ENCODE peak calls at places on chromosomes 11 and 22, in five cellular contexts. I is activated T-helper 1 cell treated with anti-CD3 and anti-CD28 coated beads, Interleukin-12 subunit alpha, Interleukin-12 subunit beta, Interleukin-2, Interleukin-4 antibody, amounts not matched to agents 30 ng/mL and 10 ng/mL and 1 ng/mL, durations not matched to agents 14 hours and 24 hours and 36 hours; Q is GM19239; O is activated CD4-positive, alpha-beta T cell treated with anti-CD3 and anti-CD28 coated beads, Interleukin-2, amount 50 U/mL, for 24 hours; G is cardiac muscle cell. Y is an unnamed sample.

GRCh38 chr11:125123947-125124633 is 12.7 kb upstream of the TMEM218 start:
- DNase-seq in G (peak), I (no peak), O (no peak), Q (peak), Y (no peak)

GRCh38 chr22:17974703-17975372 is 49.5 kb downstream of the MICAL3 start:
- DNase-seq in I (peak), Q (no peak), G (no peak), O (no peak), Y (no peak)

GRCh38 chr22:19639610-19640135 is 74.6 kb upstream of the SEPTIN5 start:
- DNase-seq in I (no peak), G (no peak), Q (no peak), O (no peak), Y (no peak)

GRCh38 chr11:118618115-118618990 is 10.9 kb downstream of the PHLDB1 start:
- DNase-seq in I (no peak), G (no peak), O (no peak), Q (no peak), Y (no peak)

GRCh38 chr22:49027122-49027670 is 800.5 kb downstream of the BRD1 start:
- DNase-seq in Q (no peak), G (no peak), I (no peak), O (no peak), Y (no peak)

GRCh38 chr11:44171518-44171917 is 76.0 kb downstream of the EXT2 start:
- DNase-seq in G (no peak), O (no peak), I (no peak), Q (no peak), Y (no peak)

GRCh38 chr11:105915036-105915435 is 107.0 kb downstream of the MSANTD4 start:
- DNase-seq in I (no peak), Q (no peak), O (no peak), G (no peak), Y (no peak)

GRCh38 chr11:71986131-71986530 is 12.6 kb upstream of the IL18BP start:
- DNase-seq in O (no peak), G (no peak), Q (no peak), I (no peak), Y (no peak)

GRCh38 chr11:11157201-11157600 is 195.8 kb downstream of the CSNK2A3 start:
- DNase-seq in O (peak), I (peak), Q (no peak), G (peak), Y (peak)

GRCh38 chr22:40533712-40534378 is 102.7 kb downstream of the MRTFA start:
- DNase-seq in Q (peak), G (peak), O (peak), I (peak), Y (peak)

GRCh38 chr11:111526501-111526900 is 11.9 kb downstream of the HOATZ start:
- DNase-seq in G (no peak), Q (no peak), I (no peak), O (no peak), Y (no peak)

GRCh38 chr11:68014157-68014965 is 4.2 kb downstream of the ALDH3B1 start:
- DNase-seq in G (no peak), I (no peak), Q (no peak), O (no peak), Y (no peak)

GRCh38 chr22:24841261-24841660 is 35.2 kb downstream of the SGSM1 start:
- DNase-seq in Q (no peak), O (no peak), I (no peak), G (no peak), Y (no peak)

GRCh38 chr11:123235117-123235686 is 40.2 kb upstream of the CLMP start:
- DNase-seq in Q (no peak), I (no peak), G (peak), O (peak), Y (peak)

GRCh38 chr22:19942886-19943664 is 1.5 kb upstream of the TXNRD2 start:
- DNase-seq in G (peak), O (no peak), Q (no peak), I (no peak), Y (no peak)

GRCh38 chr22:39967103-39967829 is 7.1 kb downstream of the TMA7B start:
- DNase-seq in I (no peak), G (no peak), O (no peak), Q (no peak), Y (no peak)

GRCh38 chr11:76553554-76554476 is 109.0 kb downstream of the EMSY start:
- DNase-seq in O (no peak), G (no peak), Q (no peak), I (no peak), Y (no peak)

GRCh38 chr11:72781063-72781312 is 12.9 kb downstream of the STARD10 start:
- DNase-seq in O (no peak), I (no peak), Q (no peak), G (peak), Y (no peak)

GRCh38 chr11:17683378-17684161 is 35.8 kb upstream of the MYOD1 start:
- DNase-seq in Q (no peak), I (no peak), G (no peak), O (no peak), Y (no peak)

GRCh38 chr11:111409915-111410314 is 30.8 kb upstream of the POU2AF1 start:
- DNase-seq in Q (no peak), G (no peak), O (no peak), I (no peak), Y (no peak)

GRCh38 chr22:24160546-24160945 is 20.7 kb upstream of the SUSD2 start:
- DNase-seq in O (no peak), Q (no peak), G (no peak), I (no peak), Y (no peak)

GRCh38 chr11:75603791-75604736 is 42.0 kb downstream of the SERPINH1 start:
- DNase-seq in I (no peak), Q (no peak), O (no peak), G (no peak), Y (no peak)

GRCh38 chr22:25172153-25172552 is 27.5 kb upstream of the CRYBB3 start:
- DNase-seq in I (no peak), G (no peak), O (no peak), Q (peak), Y (peak)

GRCh38 chr22:49209452-49210195 is 618.0 kb downstream of the BRD1 start:
- DNase-seq in Q (no peak), G (no peak), I (no peak), O (no peak), Y (no peak)

GRCh38 chr22:43587574-43587973 is 175.8 kb downstream of the MPPED1 start:
- DNase-seq in O (no peak), G (no peak), Q (no peak), I (no peak), Y (no peak)

Y was measured in T follicular helper cell.